ENCODE peak calls at places on chromosomes 6 and 20, in seven cellular contexts. One of them, this sample, is unnamed.

GRCh38 chr6:166514196-166514595 is 72.3 kb downstream of the RAMACL start:
- DNase-seq in stomach: no peak
- DNase-seq in Panc1: no peak
- DNase-seq in sigmoid colon: no peak
- DNase-seq in endothelial cell of umbilical vein: no peak
- DNase-seq in H1: no peak
- DNase-seq in GM12878: no peak
- DNase-seq in this sample: no peak

GRCh38 chr20:3842332-3842930 is 4.2 kb upstream of the MAVS start:
- DNase-seq in stomach: no peak
- DNase-seq in Panc1: no peak
- DNase-seq in GM12878: no peak
- DNase-seq in sigmoid colon: no peak
- DNase-seq in H1: no peak
- DNase-seq in endothelial cell of umbilical vein: no peak
- DNase-seq in this sample: no peak

GRCh38 chr20:63698739-63699465 is 2.5 kb downstream of the TNFRSF6B start:
- DNase-seq in H1: no peak
- DNase-seq in endothelial cell of umbilical vein: peak; percentile 90
- DNase-seq in stomach: no peak
- DNase-seq in Panc1: peak; percentile 60
- DNase-seq in GM12878: peak; percentile 30
- DNase-seq in sigmoid colon: peak; percentile 83
- DNase-seq in this sample: peak; percentile 53

GRCh38 chr6:44178424-44179071 is 19.9 kb downstream of the CAPN11 start:
- DNase-seq in GM12878: no peak
- DNase-seq in Panc1: no peak
- DNase-seq in H1: no peak
- DNase-seq in stomach: no peak
- DNase-seq in endothelial cell of umbilical vein: no peak
- DNase-seq in sigmoid colon: no peak
- DNase-seq in this sample: no peak

GRCh38 chr20:46652699-46653098 is 1.4 kb upstream of the SLC13A3 start:
- DNase-seq in H1: no peak
- DNase-seq in GM12878: no peak
- DNase-seq in sigmoid colon: no peak
- DNase-seq in endothelial cell of umbilical vein: no peak
- DNase-seq in stomach: no peak
- DNase-seq in Panc1: no peak
- DNase-seq in this sample: no peak

GRCh38 chr20:44720617-44720993 is 5.4 kb downstream of the CCN5 start:
- DNase-seq in Panc1: peak; percentile 84
- DNase-seq in sigmoid colon: no peak
- DNase-seq in stomach: no peak
- DNase-seq in endothelial cell of umbilical vein: no peak
- DNase-seq in GM12878: no peak
- DNase-seq in H1: no peak
- DNase-seq in this sample: no peak

GRCh38 chr6:117205876-117206275 is 59.5 kb upstream of the VGLL2 start:
- DNase-seq in GM12878: no peak
- DNase-seq in endothelial cell of umbilical vein: no peak
- DNase-seq in stomach: no peak
- DNase-seq in H1: no peak
- DNase-seq in sigmoid colon: no peak
- DNase-seq in Panc1: no peak
- DNase-seq in this sample: no peak

GRCh38 chr6:129490551-129491245 is 219.3 kb downstream of the ARHGAP18 start:
- DNase-seq in Panc1: peak; percentile 54
- DNase-seq in stomach: no peak
- DNase-seq in H1: no peak
- DNase-seq in GM12878: peak; percentile 68
- DNase-seq in sigmoid colon: no peak
- DNase-seq in endothelial cell of umbilical vein: peak; percentile 95
- DNase-seq in this sample: no peak

GRCh38 chr20:61705909-61706308 is 359.8 kb downstream of the TAF4 start:
- DNase-seq in H1: no peak
- DNase-seq in GM12878: no peak
- DNase-seq in Panc1: no peak
- DNase-seq in stomach: no peak
- DNase-seq in endothelial cell of umbilical vein: no peak
- DNase-seq in sigmoid colon: no peak
- DNase-seq in this sample: no peak

GRCh38 chr20:52945268-52945667 is 26.9 kb upstream of the TSHZ2 start:
- DNase-seq in endothelial cell of umbilical vein: no peak
- DNase-seq in H1: no peak
- DNase-seq in stomach: no peak
- DNase-seq in sigmoid colon: no peak
- DNase-seq in GM12878: no peak
- DNase-seq in Panc1: no peak
- DNase-seq in this sample: no peak
- H3K4me1 ChIP-seq in endothelial cell of umbilical vein: no peaks in the 10 kb centered on the region
- H3K4me1 ChIP-seq in H1: no peaks in the 10 kb centered on the region
- H3K4me1 ChIP-seq in stomach: no peaks in the 10 kb centered on the region
- H3K4me1 ChIP-seq in sigmoid colon: no peaks in the 10 kb centered on the region
- H3K4me1 ChIP-seq in GM12878: no peaks in the 10 kb centered on the region
- H3K4me1 ChIP-seq in Panc1: no peaks in the 10 kb centered on the region
- H3K4me1 ChIP-seq in this sample: no peaks in the 10 kb centered on the region

DNA sequence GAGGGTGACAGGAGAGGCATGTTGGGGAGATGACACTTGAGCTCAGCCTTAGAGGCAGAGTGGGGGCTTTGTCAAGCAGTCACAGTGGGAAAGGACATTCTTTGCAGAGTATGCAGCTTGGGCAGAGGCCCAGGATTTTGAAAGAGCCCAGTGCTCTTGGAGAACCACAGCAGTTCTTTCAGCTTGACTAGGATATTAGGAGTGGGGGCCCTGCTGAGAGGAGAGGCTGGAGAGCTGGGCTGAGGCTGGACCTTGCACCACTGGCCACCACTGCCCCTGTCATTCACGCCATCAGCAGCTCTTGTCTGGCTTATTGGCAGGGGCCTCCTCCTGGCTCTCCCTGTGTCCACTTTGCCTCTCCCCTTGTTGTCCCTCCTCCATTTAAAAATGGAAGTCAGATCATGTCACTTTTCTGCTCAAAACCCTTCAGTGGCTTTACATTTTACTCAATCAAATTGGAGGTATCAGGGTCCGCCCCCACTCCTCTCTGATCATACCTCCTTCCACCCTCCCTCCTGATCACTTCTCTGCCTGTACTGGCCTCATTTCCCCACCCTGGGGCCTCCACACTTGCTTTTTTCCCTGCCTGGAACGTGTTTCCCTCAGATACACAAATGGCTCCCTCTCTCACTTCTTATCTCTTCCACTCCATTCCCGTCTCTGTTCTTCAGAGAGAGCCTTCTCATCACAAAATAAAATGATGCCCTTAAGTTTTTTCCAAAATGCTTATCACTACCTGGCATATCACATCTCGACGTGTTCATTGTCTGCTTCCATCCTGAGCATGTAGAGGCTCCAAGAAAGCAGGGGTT is 10.5 kb downstream of the MANBAL start:
- DNase-seq in endothelial cell of umbilical vein: no peak
- DNase-seq in Panc1: no peak
- DNase-seq in GM12878: no peak
- DNase-seq in sigmoid colon: peak; percentile 62
- DNase-seq in stomach: no peak
- DNase-seq in H1: no peak
- DNase-seq in this sample: no peak
- TF ChIP-seq POLR2AphosphoS5 in endothelial cell of umbilical vein: no peak
- TF ChIP-seq POLR2AphosphoS5 in Panc1: no peak
- TF ChIP-seq POLR2AphosphoS5 in GM12878: no peak
- TF ChIP-seq POLR2AphosphoS5 in sigmoid colon: peak; percentile 36
- TF ChIP-seq POLR2AphosphoS5 in stomach: no peak
- TF ChIP-seq POLR2AphosphoS5 in H1: no peak
- TF ChIP-seq POLR2AphosphoS5 in this sample: no peak

GRCh38 chr6:130602151-130602770 is 224.9 kb upstream of the SMLR1 start:
- DNase-seq in sigmoid colon: no peak
- DNase-seq in stomach: no peak
- DNase-seq in H1: no peak
- DNase-seq in Panc1: peak; percentile 67
- DNase-seq in GM12878: no peak
- DNase-seq in endothelial cell of umbilical vein: peak; percentile 98
- DNase-seq in this sample: no peak
- H3K27ac ChIP-seq in sigmoid colon: no peak overlapping the region
- H3K27ac ChIP-seq in stomach: no peak overlapping the region
- H3K27ac ChIP-seq in H1: no peak overlapping the region
- H3K27ac ChIP-seq in Panc1: no peak overlapping the region
- H3K27ac ChIP-seq in GM12878: no peak overlapping the region
- H3K27ac ChIP-seq in endothelial cell of umbilical vein: peak overlapping the region; percentile 99
- H3K27ac ChIP-seq in this sample: no peak overlapping the region

GRCh38 chr6:36821581-36822335 is 17.5 kb downstream of the CPNE5 start:
- DNase-seq in sigmoid colon: no peak
- DNase-seq in endothelial cell of umbilical vein: no peak
- DNase-seq in stomach: no peak
- DNase-seq in Panc1: no peak
- DNase-seq in H1: no peak
- DNase-seq in GM12878: no peak
- DNase-seq in this sample: no peak

GRCh38 chr6:36824262-36824661 is 15.0 kb downstream of the CPNE5 start:
- DNase-seq in H1: no peak
- DNase-seq in stomach: no peak
- DNase-seq in Panc1: no peak
- DNase-seq in sigmoid colon: no peak
- DNase-seq in GM12878: no peak
- DNase-seq in endothelial cell of umbilical vein: peak; percentile 83
- DNase-seq in this sample: no peak

GRCh38 chr6:36825452-36825851 is 13.8 kb downstream of the CPNE5 start:
- DNase-seq in endothelial cell of umbilical vein: no peak
- DNase-seq in stomach: no peak
- DNase-seq in Panc1: no peak
- DNase-seq in sigmoid colon: no peak
- DNase-seq in H1: no peak
- DNase-seq in GM12878: no peak
- DNase-seq in this sample: no peak

GRCh38 chr6:36822506-36823269 is 16.6 kb downstream of the CPNE5 start:
- DNase-seq in H1: no peak
- DNase-seq in endothelial cell of umbilical vein: peak; percentile 97
- DNase-seq in GM12878: no peak
- DNase-seq in sigmoid colon: no peak
- DNase-seq in stomach: no peak
- DNase-seq in Panc1: no peak
- DNase-seq in this sample: no peak

DNA sequence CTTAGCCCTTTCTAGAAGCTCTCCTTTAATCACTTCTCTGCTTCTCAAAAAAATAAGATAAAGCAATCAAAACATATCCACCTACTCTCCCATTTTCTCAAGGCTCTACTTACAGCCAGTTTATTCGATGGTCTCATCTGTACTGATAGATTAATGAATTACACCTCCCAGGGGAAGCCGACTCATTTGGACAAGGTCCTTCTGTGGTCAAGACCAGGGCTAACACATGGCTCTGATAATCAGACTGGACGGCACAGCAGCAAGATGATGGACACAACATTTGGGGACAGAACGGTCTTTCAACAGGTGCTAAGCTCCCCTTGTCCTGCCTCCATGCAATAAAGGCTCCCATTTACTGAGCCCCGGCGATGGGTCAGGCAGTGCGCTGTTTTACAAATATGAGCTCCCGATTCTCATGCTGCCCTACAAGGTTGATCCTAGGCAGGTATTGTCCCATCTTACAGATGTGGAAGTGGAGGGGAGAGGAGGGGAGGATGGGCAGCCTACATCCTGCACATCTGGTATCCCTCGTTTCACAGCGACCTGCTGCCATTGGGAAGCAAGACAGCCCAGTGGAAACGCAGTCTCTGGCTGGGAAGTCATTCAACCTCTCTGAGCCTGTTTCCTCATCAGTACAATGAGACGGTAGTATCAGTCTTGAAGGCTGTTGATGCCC is 15.7 kb downstream of the CPNE5 start:
- DNase-seq in Panc1: no peak
- DNase-seq in GM12878: no peak
- DNase-seq in stomach: no peak
- DNase-seq in H1: no peak
- DNase-seq in endothelial cell of umbilical vein: peak; percentile 52
- DNase-seq in sigmoid colon: no peak
- DNase-seq in this sample: no peak
- H3K4me1 ChIP-seq in Panc1: peaks cover 5% of the 10 kb centered on the region
- H3K4me1 ChIP-seq in GM12878: no peaks in the 10 kb centered on the region
- H3K4me1 ChIP-seq in stomach: peaks cover 12% of the 10 kb centered on the region
- H3K4me1 ChIP-seq in H1: no peaks in the 10 kb centered on the region
- H3K4me1 ChIP-seq in endothelial cell of umbilical vein: peaks cover 79% of the 10 kb centered on the region
- H3K4me1 ChIP-seq in sigmoid colon: no peaks in the 10 kb centered on the region
- H3K4me1 ChIP-seq in this sample: no peaks in the 10 kb centered on the region

DNA sequence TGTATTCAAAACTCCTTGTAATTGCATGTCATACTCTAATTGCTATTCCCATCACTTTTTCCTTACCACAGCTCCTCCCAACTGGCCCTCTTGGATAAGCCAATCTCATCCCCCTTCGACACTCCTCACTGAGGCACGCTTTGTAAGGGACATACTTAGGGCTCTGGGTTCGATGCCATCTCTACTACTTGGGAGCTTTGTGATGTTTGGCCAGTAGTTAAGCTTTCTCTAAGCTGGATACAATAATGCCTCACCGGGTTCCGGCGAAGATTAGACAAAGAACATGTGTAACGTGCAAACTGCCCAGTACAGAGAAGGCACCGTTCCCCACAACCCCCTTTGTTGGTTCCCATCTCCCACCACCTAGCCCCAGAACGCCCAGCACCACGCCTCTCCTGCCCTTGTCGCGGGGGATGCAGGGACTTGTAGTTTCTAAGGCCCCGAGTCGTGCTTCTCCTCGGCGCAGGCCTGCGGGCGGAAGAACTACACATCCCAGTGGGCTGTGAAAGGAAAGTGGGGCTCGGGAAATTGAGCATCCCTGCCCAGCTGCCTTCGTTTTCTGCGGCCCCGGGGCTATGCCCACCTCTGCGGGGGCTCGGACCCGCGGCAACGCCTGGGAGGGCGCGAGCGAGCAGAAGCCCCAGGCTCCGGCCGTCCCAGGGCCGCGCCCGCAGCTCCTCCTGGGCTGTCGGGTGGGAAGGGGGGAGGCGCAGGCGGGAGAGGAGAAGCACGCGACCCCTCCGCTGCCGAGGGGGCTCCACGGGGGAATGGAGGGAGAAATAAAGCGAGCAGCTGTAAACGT is 1.1 kb upstream of the ZDHHC14 start:
- DNase-seq in H1: peak; percentile 92
- DNase-seq in endothelial cell of umbilical vein: peak; percentile 91
- DNase-seq in Panc1: peak; percentile 62
- DNase-seq in sigmoid colon: peak; percentile 94
- DNase-seq in GM12878: peak; percentile 65
- DNase-seq in stomach: peak; percentile 91
- DNase-seq in this sample: peak; percentile 83
- TF ChIP-seq POLR2AphosphoS5 in H1: no peak
- TF ChIP-seq POLR2AphosphoS5 in endothelial cell of umbilical vein: no peak
- TF ChIP-seq POLR2AphosphoS5 in Panc1: no peak
- TF ChIP-seq POLR2AphosphoS5 in sigmoid colon: peak; percentile 44
- TF ChIP-seq POLR2AphosphoS5 in GM12878: no peak
- TF ChIP-seq POLR2AphosphoS5 in stomach: peak; percentile 32
- TF ChIP-seq POLR2AphosphoS5 in this sample: peak; percentile 49